ENCODE peak calls at places on chromosomes 6 and 20, in nine cellular contexts. One of them, this sample, is unnamed.

GRCh38 chr6:113796040-113796439 is 61.1 kb upstream of the MARCKS start:
- DNase-seq in hypothalamus: no peak
- DNase-seq in endothelial cell: no peak
- DNase-seq in adrenal gland: no peak
- DNase-seq in AG09319: no peak
- DNase-seq in GM13976: no peak
- DNase-seq in neural crest cell: no peak
- DNase-seq in NAMALWA: no peak
- DNase-seq in CD8-positive, alpha-beta T cell: no peak
- DNase-seq in this sample: no peak

GRCh38 chr20:64077094-64077493 is 2.2 kb downstream of the RGS19 start:
- DNase-seq in neural crest cell: no peak
- DNase-seq in hypothalamus: no peak
- DNase-seq in GM13976: peak; percentile 75
- DNase-seq in NAMALWA: peak; percentile 78
- DNase-seq in CD8-positive, alpha-beta T cell: peak; percentile 49
- DNase-seq in adrenal gland: no peak
- DNase-seq in AG09319: no peak
- DNase-seq in endothelial cell: no peak
- DNase-seq in this sample: no peak

GRCh38 chr20:57664924-57665588 is 44.8 kb downstream of the PMEPA1 start:
- DNase-seq in adrenal gland: no peak
- DNase-seq in neural crest cell: no peak
- DNase-seq in endothelial cell: no peak
- DNase-seq in AG09319: no peak
- DNase-seq in GM13976: no peak
- DNase-seq in NAMALWA: no peak
- DNase-seq in CD8-positive, alpha-beta T cell: no peak
- DNase-seq in hypothalamus: no peak
- DNase-seq in this sample: no peak

GRCh38 chr6:125001684-125002083 is 39.4 kb downstream of the RNF217 start:
- DNase-seq in CD8-positive, alpha-beta T cell: no peak
- DNase-seq in GM13976: no peak
- DNase-seq in endothelial cell: no peak
- DNase-seq in hypothalamus: no peak
- DNase-seq in AG09319: no peak
- DNase-seq in adrenal gland: no peak
- DNase-seq in NAMALWA: no peak
- DNase-seq in neural crest cell: no peak
- DNase-seq in this sample: no peak

GRCh38 chr6:149052350-149053106 is 265.0 kb upstream of the TAB2 start:
- DNase-seq in endothelial cell: no peak
- DNase-seq in NAMALWA: no peak
- DNase-seq in hypothalamus: no peak
- DNase-seq in neural crest cell: no peak
- DNase-seq in CD8-positive, alpha-beta T cell: no peak
- DNase-seq in GM13976: no peak
- DNase-seq in adrenal gland: no peak
- DNase-seq in AG09319: no peak
- DNase-seq in this sample: no peak

GRCh38 chr6:53960311-53960710 is 150.9 kb upstream of the MLIP start:
- DNase-seq in AG09319: no peak
- DNase-seq in hypothalamus: no peak
- DNase-seq in NAMALWA: no peak
- DNase-seq in endothelial cell: no peak
- DNase-seq in CD8-positive, alpha-beta T cell: no peak
- DNase-seq in GM13976: no peak
- DNase-seq in adrenal gland: no peak
- DNase-seq in neural crest cell: no peak
- DNase-seq in this sample: no peak

GRCh38 chr6:84078335-84078734 is 44.8 kb downstream of the MRAP2 start:
- DNase-seq in AG09319: no peak
- DNase-seq in neural crest cell: no peak
- DNase-seq in NAMALWA: no peak
- DNase-seq in CD8-positive, alpha-beta T cell: no peak
- DNase-seq in adrenal gland: no peak
- DNase-seq in hypothalamus: no peak
- DNase-seq in GM13976: no peak
- DNase-seq in endothelial cell: no peak
- DNase-seq in this sample: no peak

GRCh38 chr6:110650755-110651154 is 164.5 kb downstream of the CDK19 start:
- DNase-seq in adrenal gland: no peak
- DNase-seq in GM13976: no peak
- DNase-seq in AG09319: no peak
- DNase-seq in endothelial cell: no peak
- DNase-seq in neural crest cell: no peak
- DNase-seq in hypothalamus: no peak
- DNase-seq in NAMALWA: no peak
- DNase-seq in CD8-positive, alpha-beta T cell: no peak
- DNase-seq in this sample: no peak

GRCh38 chr6:72525821-72526550 is 95.9 kb upstream of the KCNQ5 start:
- DNase-seq in NAMALWA: no peak
- DNase-seq in adrenal gland: no peak
- DNase-seq in neural crest cell: no peak
- DNase-seq in GM13976: no peak
- DNase-seq in CD8-positive, alpha-beta T cell: no peak
- DNase-seq in endothelial cell: no peak
- DNase-seq in AG09319: peak; percentile 19
- DNase-seq in hypothalamus: no peak
- DNase-seq in this sample: no peak

GRCh38 chr6:1885576-1886003 is 275.9 kb downstream of the FOXC1 start:
- DNase-seq in adrenal gland: no peak
- DNase-seq in endothelial cell: no peak
- DNase-seq in AG09319: no peak
- DNase-seq in neural crest cell: peak; percentile 34
- DNase-seq in hypothalamus: no peak
- DNase-seq in CD8-positive, alpha-beta T cell: no peak
- DNase-seq in NAMALWA: no peak
- DNase-seq in GM13976: no peak
- DNase-seq in this sample: no peak

GRCh38 chr6:122012576-122012975 is 386.9 kb upstream of the HSF2 start:
- DNase-seq in hypothalamus: no peak
- DNase-seq in CD8-positive, alpha-beta T cell: no peak
- DNase-seq in GM13976: no peak
- DNase-seq in endothelial cell: no peak
- DNase-seq in AG09319: no peak
- DNase-seq in NAMALWA: no peak
- DNase-seq in adrenal gland: no peak
- DNase-seq in neural crest cell: no peak
- DNase-seq in this sample: no peak

GRCh38 chr20:43916073-43916874 is 1.6 kb downstream of the TOX2 start:
- DNase-seq in neural crest cell: no peak
- DNase-seq in AG09319: no peak
- DNase-seq in hypothalamus: no peak
- DNase-seq in adrenal gland: no peak
- DNase-seq in CD8-positive, alpha-beta T cell: no peak
- DNase-seq in endothelial cell: peak; percentile 22
- DNase-seq in GM13976: no peak
- DNase-seq in NAMALWA: no peak
- DNase-seq in this sample: no peak

GRCh38 chr20:44888226-44889103 is 3.0 kb downstream of the YWHAB start:
- DNase-seq in NAMALWA: peak; percentile 51
- DNase-seq in AG09319: no peak
- DNase-seq in neural crest cell: no peak
- DNase-seq in CD8-positive, alpha-beta T cell: no peak
- DNase-seq in adrenal gland: no peak
- DNase-seq in endothelial cell: no peak
- DNase-seq in GM13976: no peak
- DNase-seq in hypothalamus: no peak
- DNase-seq in this sample: no peak

GRCh38 chr6:137589067-137589848 is 95.1 kb upstream of the OLIG3 start:
- DNase-seq in AG09319: no peak
- DNase-seq in neural crest cell: no peak
- DNase-seq in endothelial cell: peak; percentile 26
- DNase-seq in adrenal gland: no peak
- DNase-seq in CD8-positive, alpha-beta T cell: peak; percentile 51
- DNase-seq in hypothalamus: no peak
- DNase-seq in NAMALWA: peak; percentile 90
- DNase-seq in GM13976: peak; percentile 59
- DNase-seq in this sample: peak; percentile 63

GRCh38 chr6:26623339-26623859 is 26.6 kb downstream of the ABT1 start:
- DNase-seq in endothelial cell: no peak
- DNase-seq in hypothalamus: no peak
- DNase-seq in adrenal gland: no peak
- DNase-seq in neural crest cell: no peak
- DNase-seq in NAMALWA: no peak
- DNase-seq in CD8-positive, alpha-beta T cell: no peak
- DNase-seq in AG09319: no peak
- DNase-seq in GM13976: no peak
- DNase-seq in this sample: no peak

GRCh38 chr6:11525468-11526155 is 11.9 kb upstream of the TMEM170B start:
- DNase-seq in hypothalamus: no peak
- DNase-seq in endothelial cell: no peak
- DNase-seq in neural crest cell: no peak
- DNase-seq in CD8-positive, alpha-beta T cell: no peak
- DNase-seq in NAMALWA: no peak
- DNase-seq in AG09319: peak; percentile 61
- DNase-seq in adrenal gland: peak; percentile 79
- DNase-seq in GM13976: no peak
- DNase-seq in this sample: no peak

GRCh38 chr6:154383273-154383672 is 26.7 kb upstream of the IPCEF1 start:
- DNase-seq in neural crest cell: no peak
- DNase-seq in adrenal gland: no peak
- DNase-seq in AG09319: no peak
- DNase-seq in CD8-positive, alpha-beta T cell: no peak
- DNase-seq in NAMALWA: no peak
- DNase-seq in hypothalamus: no peak
- DNase-seq in GM13976: no peak
- DNase-seq in endothelial cell: no peak
- DNase-seq in this sample: no peak

GRCh38 chr6:44650947-44651346 is 263.4 kb downstream of the CDC5L start:
- DNase-seq in adrenal gland: no peak
- DNase-seq in hypothalamus: no peak
- DNase-seq in AG09319: no peak
- DNase-seq in NAMALWA: no peak
- DNase-seq in GM13976: no peak
- DNase-seq in endothelial cell: no peak
- DNase-seq in neural crest cell: no peak
- DNase-seq in CD8-positive, alpha-beta T cell: no peak
- DNase-seq in this sample: no peak

GRCh38 chr6:139965393-139965792 is 590.9 kb upstream of the CITED2 start:
- DNase-seq in GM13976: no peak
- DNase-seq in hypothalamus: no peak
- DNase-seq in AG09319: no peak
- DNase-seq in NAMALWA: no peak
- DNase-seq in CD8-positive, alpha-beta T cell: no peak
- DNase-seq in neural crest cell: no peak
- DNase-seq in endothelial cell: no peak
- DNase-seq in adrenal gland: no peak
- DNase-seq in this sample: no peak

GRCh38 chr6:73691512-73691911 is 4.5 kb upstream of the CD109 start:
- DNase-seq in GM13976: no peak
- DNase-seq in neural crest cell: no peak
- DNase-seq in hypothalamus: no peak
- DNase-seq in AG09319: no peak
- DNase-seq in endothelial cell: no peak
- DNase-seq in CD8-positive, alpha-beta T cell: no peak
- DNase-seq in adrenal gland: no peak
- DNase-seq in NAMALWA: no peak
- DNase-seq in this sample: no peak

GRCh38 chr6:117167520-117168271 is 97.7 kb upstream of the VGLL2 start:
- DNase-seq in hypothalamus: no peak
- DNase-seq in NAMALWA: peak; percentile 4
- DNase-seq in AG09319: no peak
- DNase-seq in neural crest cell: no peak
- DNase-seq in adrenal gland: no peak
- DNase-seq in GM13976: no peak
- DNase-seq in endothelial cell: no peak
- DNase-seq in CD8-positive, alpha-beta T cell: no peak
- DNase-seq in this sample: no peak

GRCh38 chr6:105257350-105257749 is 77.5 kb upstream of the POPDC3 start:
- DNase-seq in CD8-positive, alpha-beta T cell: no peak
- DNase-seq in GM13976: no peak
- DNase-seq in hypothalamus: no peak
- DNase-seq in AG09319: no peak
- DNase-seq in neural crest cell: no peak
- DNase-seq in NAMALWA: no peak
- DNase-seq in adrenal gland: no peak
- DNase-seq in endothelial cell: no peak
- DNase-seq in this sample: no peak

GRCh38 chr20:46348972-46349741 is 40.9 kb upstream of the CDH22 start:
- DNase-seq in AG09319: no peak
- DNase-seq in GM13976: peak; percentile 80
- DNase-seq in adrenal gland: peak; percentile 86
- DNase-seq in CD8-positive, alpha-beta T cell: peak; percentile 35
- DNase-seq in hypothalamus: peak; percentile 24
- DNase-seq in neural crest cell: peak; percentile 74
- DNase-seq in endothelial cell: peak; percentile 81
- DNase-seq in NAMALWA: peak; percentile 67
- DNase-seq in this sample: peak; percentile 81

GRCh38 chr6:158467923-158468322 is 92.0 kb upstream of the TMEM181 start:
- DNase-seq in hypothalamus: no peak
- DNase-seq in NAMALWA: no peak
- DNase-seq in adrenal gland: no peak
- DNase-seq in CD8-positive, alpha-beta T cell: no peak
- DNase-seq in endothelial cell: no peak
- DNase-seq in AG09319: no peak
- DNase-seq in GM13976: no peak
- DNase-seq in neural crest cell: no peak
- DNase-seq in this sample: no peak

GRCh38 chr20:661474-662288 is 8.7 kb upstream of the SRXN1 start:
- DNase-seq in adrenal gland: no peak
- DNase-seq in hypothalamus: no peak
- DNase-seq in CD8-positive, alpha-beta T cell: no peak
- DNase-seq in NAMALWA: no peak
- DNase-seq in endothelial cell: no peak
- DNase-seq in GM13976: no peak
- DNase-seq in neural crest cell: no peak
- DNase-seq in AG09319: no peak
- DNase-seq in this sample: no peak

GRCh38 chr6:154617175-154617574 is 106.7 kb upstream of the CNKSR3 start:
- DNase-seq in endothelial cell: no peak
- DNase-seq in NAMALWA: no peak
- DNase-seq in CD8-positive, alpha-beta T cell: no peak
- DNase-seq in AG09319: no peak
- DNase-seq in neural crest cell: no peak
- DNase-seq in GM13976: no peak
- DNase-seq in hypothalamus: no peak
- DNase-seq in adrenal gland: no peak
- DNase-seq in this sample: no peak

GRCh38 chr6:71404145-71404966 is 115.7 kb downstream of the OGFRL1 start:
- DNase-seq in hypothalamus: no peak
- DNase-seq in adrenal gland: no peak
- DNase-seq in neural crest cell: no peak
- DNase-seq in AG09319: no peak
- DNase-seq in GM13976: no peak
- DNase-seq in endothelial cell: no peak
- DNase-seq in CD8-positive, alpha-beta T cell: no peak
- DNase-seq in NAMALWA: no peak
- DNase-seq in this sample: no peak

GRCh38 chr6:107716688-107717089 is 107.4 kb downstream of the SCML4 start:
- DNase-seq in hypothalamus: no peak
- DNase-seq in AG09319: no peak
- DNase-seq in CD8-positive, alpha-beta T cell: peak; percentile 76
- DNase-seq in adrenal gland: no peak
- DNase-seq in NAMALWA: peak; percentile 90
- DNase-seq in GM13976: peak; percentile 58
- DNase-seq in endothelial cell: no peak
- DNase-seq in neural crest cell: no peak
- DNase-seq in this sample: peak; percentile 53

GRCh38 chr6:75848274-75848673 is 99.2 kb downstream of the MYO6 start:
- DNase-seq in endothelial cell: no peak
- DNase-seq in hypothalamus: no peak
- DNase-seq in CD8-positive, alpha-beta T cell: no peak
- DNase-seq in neural crest cell: no peak
- DNase-seq in adrenal gland: no peak
- DNase-seq in NAMALWA: no peak
- DNase-seq in AG09319: no peak
- DNase-seq in GM13976: no peak
- DNase-seq in this sample: no peak

GRCh38 chr6:105611606-105612005 is 208.7 kb upstream of the PREP start:
- DNase-seq in NAMALWA: no peak
- DNase-seq in GM13976: no peak
- DNase-seq in CD8-positive, alpha-beta T cell: no peak
- DNase-seq in adrenal gland: no peak
- DNase-seq in endothelial cell: no peak
- DNase-seq in AG09319: no peak
- DNase-seq in hypothalamus: no peak
- DNase-seq in neural crest cell: no peak
- DNase-seq in this sample: no peak

GRCh38 chr6:36129889-36130671 is at the start of gene MAPK13:
- DNase-seq in GM13976: no peak
- DNase-seq in NAMALWA: no peak
- DNase-seq in hypothalamus: no peak
- DNase-seq in neural crest cell: no peak
- DNase-seq in endothelial cell: peak; percentile 28
- DNase-seq in AG09319: no peak
- DNase-seq in adrenal gland: peak; percentile 63
- DNase-seq in CD8-positive, alpha-beta T cell: no peak
- DNase-seq in this sample: no peak